ENCODE peak calls at places on chromosomes 6 and 20, in six cellular contexts. W, S, B, D, L and F are unnamed samples.
A peak's percentile ranks its signal among the peaks of the same experiment; 100 is the strongest.

GRCh38 chr20:6231551-6231950 is 108.7 kb upstream of the FERMT1 start:
- DNase-seq in W (no peak), S (no peak), B (peak; percentile 66), D (no peak), L (no peak), F (no peak)

GRCh38 chr6:169174516-169175359 is 78.9 kb downstream of the THBS2 start:
- DNase-seq in W (peak; percentile 69), S (no peak), B (no peak), D (no peak), L (no peak), F (no peak)

GRCh38 chr6:116866281-116866871 is 10.7 kb upstream of the RFX6 start:
- DNase-seq in W (no peak), S (no peak), B (no peak), D (no peak), L (no peak), F (no peak)

GRCh38 chr6:137269347-137269746 is 50.2 kb upstream of the IFNGR1 start:
- DNase-seq in W (no peak), S (no peak), B (no peak), D (no peak), L (no peak), F (no peak)

GRCh38 chr20:50729925-50730764 is 1.2 kb upstream of the PARD6B start:
- DNase-seq in W (no peak), S (no peak), B (peak; percentile 50), D (no peak), L (no peak), F (no peak)

GRCh38 chr6:94269256-94269655 is 849.9 kb upstream of the EPHA7 start:
- DNase-seq in W (no peak), S (no peak), B (no peak), D (no peak), L (no peak), F (no peak)

GRCh38 chr6:125004797-125005595 is 42.8 kb downstream of the RNF217 start:
- DNase-seq in W (no peak), S (no peak), B (no peak), D (no peak), L (no peak), F (no peak)

GRCh38 chr6:164109770-164110140 is 695.2 kb downstream of the QKI start:
- DNase-seq in W (no peak), S (no peak), B (peak; percentile 63), D (no peak), L (no peak), F (no peak)

GRCh38 chr6:111536888-111537287 is 53.9 kb upstream of the REV3L start:
- DNase-seq in W (no peak), S (peak; percentile 17), B (peak; percentile 55), D (no peak), L (no peak), F (peak; percentile 36)

GRCh38 chr6:73309534-73309783 is 44.6 kb downstream of the DPPA5 start:
- DNase-seq in W (no peak), S (no peak), B (no peak), D (no peak), L (no peak), F (no peak)

GRCh38 chr20:62632575-62632974 is 9.7 kb upstream of the SLCO4A1 start:
- DNase-seq in W (no peak), S (no peak), B (no peak), D (no peak), L (no peak), F (no peak)

GRCh38 chr20:24963672-24964517 is 14.8 kb downstream of the CST7 start:
- DNase-seq in W (no peak), S (no peak), B (no peak), D (no peak), L (no peak), F (no peak)

GRCh38 chr6:75499640-75500039 is 6.0 kb upstream of the FILIP1 start:
- DNase-seq in W (no peak), S (no peak), B (no peak), D (no peak), L (no peak), F (no peak)

GRCh38 chr6:84411060-84411629 is 183.7 kb upstream of the CEP162 start:
- DNase-seq in W (no peak), S (no peak), B (peak; percentile 82), D (no peak), L (no peak), F (no peak)

GRCh38 chr20:45049904-45050471 is 50.9 kb downstream of the KCNS1 start:
- DNase-seq in W (no peak), S (no peak), B (no peak), D (no peak), L (no peak), F (no peak)

GRCh38 chr20:37943501-37944455 is 40.9 kb downstream of the VSTM2L start:
- DNase-seq in W (no peak), S (no peak), B (no peak), D (no peak), L (no peak), F (no peak)

GRCh38 chr6:10526156-10526555 is 5.0 kb downstream of the GCNT2 start:
- DNase-seq in W (no peak), S (no peak), B (no peak), D (no peak), L (no peak), F (no peak)

GRCh38 chr6:166581091-166581511 is 5.4 kb downstream of the RAMACL start:
- DNase-seq in W (no peak), S (no peak), B (no peak), D (no peak), L (no peak), F (no peak)

GRCh38 chr6:84466521-84466920 is 239.1 kb upstream of the CEP162 start:
- DNase-seq in W (no peak), S (no peak), B (peak; percentile 61), D (no peak), L (no peak), F (no peak)

GRCh38 chr20:9919271-9920014 is 80.6 kb upstream of the PAK5 start:
- DNase-seq in W (no peak), S (peak; percentile 25), B (no peak), D (no peak), L (no peak), F (peak; percentile 55)

GRCh38 chr6:159110013-159110412 is 59.2 kb upstream of the FNDC1 start:
- DNase-seq in W (no peak), S (no peak), B (peak; percentile 65), D (no peak), L (no peak), F (no peak)

GRCh38 chr6:32845381-32845884 is 1.6 kb upstream of the PSMB8 start:
- DNase-seq in W (no peak), S (peak; percentile 41), B (no peak), D (no peak), L (no peak), F (peak; percentile 43)

GRCh38 chr20:34102342-34102741 is 9.7 kb downstream of the EIF2S2 start:
- DNase-seq in W (no peak), S (no peak), B (no peak), D (no peak), L (no peak), F (no peak)

GRCh38 chr20:48025661-48026060 is 240.4 kb upstream of the SULF2 start:
- DNase-seq in W (no peak), S (no peak), B (peak; percentile 67), D (no peak), L (no peak), F (no peak)

GRCh38 chr20:15919118-15919517 is 654.1 kb downstream of the KIF16B start:
- DNase-seq in W (no peak), S (no peak), B (no peak), D (no peak), L (no peak), F (no peak)

GRCh38 chr6:135170238-135170637 is 10.9 kb upstream of the MYB start:
- DNase-seq in W (no peak), S (no peak), B (no peak), D (no peak), L (no peak), F (no peak)

GRCh38 chr6:135170849-135171248 is 10.3 kb upstream of the MYB start:
- DNase-seq in W (no peak), S (no peak), B (no peak), D (no peak), L (no peak), F (no peak)

GRCh38 chr6:135167617-135168016 is 13.5 kb upstream of the MYB start:
- DNase-seq in W (no peak), S (no peak), B (no peak), D (no peak), L (no peak), F (no peak)

GRCh38 chr6:135166515-135166914 is 14.6 kb upstream of the MYB start:
- DNase-seq in W (no peak), S (no peak), B (no peak), D (no peak), L (no peak), F (no peak)

GRCh38 chr6:135168766-135169165 is 12.3 kb upstream of the MYB start:
- DNase-seq in W (no peak), S (no peak), B (no peak), D (no peak), L (no peak), F (no peak)
- TF ChIP-seq CTCF in W (no peak), S (no peak), B (no peak), D (no peak), L (no peak), F (no peak)

GRCh38 chr6:135411339-135411738 is 86.2 kb downstream of the AHI1 start:
- DNase-seq in W (no peak), S (no peak), B (no peak), D (no peak), L (no peak), F (no peak)
- TF ChIP-seq CTCF in W (no peak), S (no peak), B (peak; percentile 28), D (no peak), L (peak; percentile 46), F (no peak)

DNA sequence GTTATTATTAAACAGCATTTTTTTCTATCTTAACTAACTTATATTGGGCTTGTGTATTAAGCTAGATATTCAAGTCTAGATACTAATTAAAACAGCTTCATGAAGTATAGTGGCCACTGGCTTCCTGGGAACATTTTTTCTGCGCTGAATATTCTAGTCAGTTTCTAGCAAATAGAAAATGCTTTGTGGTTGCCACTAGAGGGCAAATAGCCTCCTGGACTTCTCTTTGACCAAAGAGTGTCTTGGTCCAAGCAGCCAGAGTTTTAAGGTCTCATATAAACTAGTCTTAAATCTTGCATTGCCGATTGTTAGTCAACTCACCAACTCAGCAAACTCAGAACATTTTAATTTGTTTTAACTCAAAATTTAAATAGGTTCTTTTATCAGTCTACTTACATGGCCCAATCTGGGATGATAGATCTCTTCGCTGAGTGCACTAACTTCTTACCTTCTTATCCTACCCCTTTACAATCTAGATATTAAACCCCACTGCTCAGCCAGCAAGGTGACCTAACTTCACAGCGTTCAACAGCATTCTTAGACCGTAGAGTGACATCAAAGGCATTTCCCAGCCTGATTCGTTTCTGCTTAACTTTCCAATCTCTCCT is 24.6 kb upstream of the ID4 start:
- DNase-seq in W (no peak), S (peak; percentile 27), B (peak; percentile 81), D (no peak), L (peak; percentile 26), F (no peak)
- TF ChIP-seq CTCF in W (peak; percentile 40), S (peak; percentile 4), B (peak; percentile 82), D (peak; percentile 33), L (peak; percentile 75), F (peak; percentile 15)

DNA sequence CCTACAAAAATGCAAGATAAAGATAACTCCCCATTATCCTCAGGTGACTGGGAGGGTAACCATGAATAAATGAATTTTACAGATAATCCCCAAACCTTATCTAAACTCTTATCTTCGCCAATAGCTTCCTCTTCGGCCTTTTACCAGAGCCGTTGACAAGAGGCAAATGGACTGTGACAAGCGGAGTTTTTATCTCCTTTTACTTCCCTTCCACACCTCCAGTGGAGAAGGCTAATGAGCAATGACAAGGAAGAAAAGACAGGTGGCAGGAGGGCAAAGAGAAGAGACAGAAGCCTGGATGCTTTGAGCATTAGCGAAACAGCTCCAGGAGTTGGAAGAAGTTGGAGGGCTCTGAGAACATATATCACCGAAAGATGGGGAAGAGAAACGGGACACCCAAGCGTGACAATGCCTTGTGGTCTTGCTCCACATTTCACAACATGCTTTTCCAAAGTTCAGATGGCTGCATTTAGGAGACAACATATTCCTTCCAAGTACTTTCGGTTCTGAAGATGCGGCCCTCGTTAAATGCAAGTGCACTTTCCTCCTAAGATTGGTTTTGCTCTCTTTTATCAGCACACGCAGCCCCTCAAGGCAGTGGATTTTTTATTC is 69.2 kb downstream of the PRDM1 start:
- DNase-seq in W (no peak), S (no peak), B (no peak), D (no peak), L (no peak), F (no peak)
- TF ChIP-seq CTCF in W (no peak), S (no peak), B (no peak), D (no peak), L (no peak), F (no peak)